ENCODE peak calls at places on chromosome X, in five cellular contexts. B, E, L, C and F are unnamed samples.

GRCh38 chrX:112614640-112615039 is 65.1 kb downstream of the LHFPL1 start:
- DNase-seq in B (no peak), C (peak; percentile 50), L (no peak), E (peak; percentile 3), F (no peak)

GRCh38 chrX:9824554-9824953 is 38.3 kb downstream of the SHROOM2 start:
- DNase-seq in L (no peak), B (no peak), C (peak; percentile 49), E (peak; percentile 14), F (no peak)

GRCh38 chrX:139766545-139766983 is 58.6 kb upstream of the MCF2 start:
- DNase-seq in L (peak; percentile 64), B (no peak), E (no peak), C (no peak), F (no peak)

GRCh38 chrX:10099411-10099810 is 57.4 kb upstream of the CLCN4 start:
- DNase-seq in L (no peak), E (no peak), B (no peak), C (no peak), F (no peak)

GRCh38 chrX:151985955-151986354 is 11.5 kb upstream of the GABRE start:
- DNase-seq in E (peak; percentile 76), B (peak; percentile 68), L (no peak), C (no peak), F (no peak)

GRCh38 chrX:136259543-136259942 is 8.3 kb upstream of the MAP7D3 start:
- DNase-seq in E (peak; percentile 78), B (peak; percentile 41), L (peak; percentile 24), C (no peak), F (no peak)

GRCh38 chrX:107708762-107709161 is 66.8 kb downstream of the TSC22D3 start:
- DNase-seq in C (no peak), E (no peak), B (no peak), L (no peak), F (no peak)

GRCh38 chrX:121832446-121832845 is 785.0 kb downstream of the GLUD2 start:
- DNase-seq in B (no peak), L (no peak), E (peak; percentile 29), C (no peak), F (no peak)

GRCh38 chrX:39167791-39168190 is 366.5 kb downstream of the MID1IP1 start:
- DNase-seq in C (no peak), L (peak; percentile 10), B (no peak), E (no peak), F (peak; percentile 39)

GRCh38 chrX:63744850-63745249 is 40.2 kb downstream of the ARHGEF9 start:
- DNase-seq in B (no peak), C (no peak), L (no peak), E (no peak), F (no peak)

GRCh38 chrX:154351183-154352011 is 23.0 kb downstream of the FLNA start:
- DNase-seq in B (no peak), C (peak; percentile 52), E (no peak), L (peak; percentile 24), F (no peak)